ENCODE peak calls at places on chromosomes 13 and 19, in four cellular contexts. I, T, K and N are unnamed samples.

GRCh38 chr13:67137044-67137735 is 92.9 kb downstream of the PCDH9 start:
- DNase-seq in I (no peak), K (no peak), T (no peak), N (no peak)

GRCh38 chr19:48368942-48369341 is 4.8 kb downstream of the SYNGR4 start:
- DNase-seq in T (no peak), I (no peak), K (no peak), N (no peak)

GRCh38 chr19:46373573-46374359 is 26.9 kb downstream of the PPP5C start:
- DNase-seq in I (peak), T (no peak), K (peak), N (peak)

GRCh38 chr13:98571955-98572662 is 4.8 kb downstream of the STK24 start:
- DNase-seq in I (peak), K (no peak), T (no peak), N (no peak)

GRCh38 chr19:10835089-10835753 is 791 bp downstream of the TMED1 start:
- DNase-seq in K (peak), I (no peak), T (peak), N (peak)

GRCh38 chr13:37417042-37417441 is 181.5 kb downstream of the POSTN start:
- DNase-seq in K (no peak), T (no peak), I (no peak), N (no peak)

GRCh38 chr13:66803759-66804456 is 426.2 kb downstream of the PCDH9 start:
- DNase-seq in K (no peak), T (no peak), I (no peak), N (peak)

GRCh38 chr19:33416307-33417215 is 43.1 kb downstream of the CEBPG start:
- DNase-seq in K (peak), T (peak), I (peak), N (peak)

GRCh38 chr19:44741841-44742352 is 6.6 kb upstream of the BCL3 start:
- DNase-seq in K (peak), I (peak), T (peak), N (peak)

GRCh38 chr13:101556676-101557121 is 104.2 kb downstream of the ITGBL1 start:
- DNase-seq in K (no peak), I (peak), T (no peak), N (no peak)

GRCh38 chr19:35106898-35107540 is 8.6 kb upstream of the FXYD3 start:
- DNase-seq in T (no peak), K (no peak), I (no peak), N (no peak)